ENCODE peak calls at places on chromosomes 1 and 21, in eight cellular contexts. O is NT2/D1, U is NCI-H1105 treated with DMSO at 0.1 percent for 48 hours, R is heart right ventricle, E is NCI-H446 treated with DMSO at 0.1 percent for 48 hours, L is Daoy, A is HT1080, B is A549. X is an unnamed sample.

GRCh38 chr1:44617703-44618029 is 56.6 kb downstream of the TMEM53 start:
- DNase-seq in A (no peak), R (no peak), L (no peak), U (no peak), E (no peak), O (no peak), B (no peak), X (no peak)

GRCh38 chr1:36947384-36947783 is 86.9 kb downstream of the GRIK3 start:
- DNase-seq in A (no peak), O (no peak), L (no peak), E (no peak), U (no peak), B (no peak), R (no peak), X (no peak)

GRCh38 chr1:117838911-117839310 is 90.5 kb downstream of the GDAP2 start:
- DNase-seq in E (no peak), A (peak; percentile 87), U (no peak), R (no peak), L (no peak), B (no peak), O (no peak), X (no peak)

GRCh38 chr1:119808491-119808890 is 2.8 kb downstream of the REG4 start:
- DNase-seq in O (no peak), L (peak; percentile 63), R (no peak), E (no peak), U (no peak), B (no peak), A (peak; percentile 59), X (no peak)

GRCh38 chr1:33348194-33348593 is 27.3 kb upstream of the A3GALT2 start:
- DNase-seq in E (no peak), L (peak; percentile 71), B (no peak), R (no peak), O (no peak), U (no peak), A (peak; percentile 42), X (no peak)

GRCh38 chr1:234990874-234991801 is 137.5 kb downstream of the TOMM20 start:
- DNase-seq in O (no peak), R (no peak), A (no peak), B (no peak), U (no peak), E (no peak), L (no peak), X (no peak)

GRCh38 chr1:2538376-2538775 is 8.3 kb upstream of the HES5 start:
- DNase-seq in B (no peak), A (no peak), O (no peak), R (no peak), L (no peak), U (no peak), E (no peak), X (no peak)

GRCh38 chr1:168483531-168483930 is 60.3 kb downstream of the XCL2 start:
- DNase-seq in L (no peak), O (no peak), A (peak; percentile 15), E (no peak), R (no peak), U (no peak), B (no peak), X (no peak)

GRCh38 chr1:151862604-151863003 is 9.1 kb upstream of the THEM5 start:
- DNase-seq in B (no peak), E (no peak), U (no peak), A (no peak), O (no peak), R (no peak), L (no peak), X (no peak)

GRCh38 chr1:154863702-154864174 is 6.3 kb downstream of the KCNN3 start:
- DNase-seq in O (no peak), B (peak; percentile 72), U (no peak), A (peak; percentile 82), E (no peak), L (peak; percentile 95), R (no peak), X (peak; percentile 38)

GRCh38 chr1:1625404-1625775 is 6.6 kb upstream of the MMP23B start:
- DNase-seq in E (no peak), A (no peak), U (no peak), L (no peak), O (no peak), B (no peak), R (no peak), X (no peak)

GRCh38 chr1:25183126-25183980 is 48.9 kb downstream of the SYF2 start:
- DNase-seq in R (no peak), E (no peak), L (no peak), U (no peak), O (no peak), A (no peak), B (no peak), X (no peak)

GRCh38 chr1:218425647-218426342 is 80.7 kb downstream of the TGFB2 start:
- DNase-seq in L (peak; percentile 21), O (no peak), E (no peak), R (no peak), A (peak; percentile 51), U (no peak), B (peak; percentile 75), X (no peak)

GRCh38 chr1:22680736-22681135 is 27.7 kb downstream of the C1QB start:
- DNase-seq in B (no peak), R (no peak), E (no peak), L (no peak), O (no peak), A (no peak), U (no peak), X (no peak)

GRCh38 chr1:89897347-89898133 is 76.7 kb downstream of the LRRC8D start:
- DNase-seq in U (no peak), A (no peak), O (no peak), E (no peak), B (no peak), R (no peak), L (no peak), X (no peak)

GRCh38 chr1:59354754-59355337 is 58.0 kb downstream of the FGGY start:
- DNase-seq in L (peak; percentile 65), E (peak; percentile 17), B (no peak), O (no peak), R (no peak), A (no peak), U (no peak), X (no peak)

GRCh38 chr1:168261390-168261789 is 19.3 kb upstream of the TBX19 start:
- DNase-seq in E (no peak), R (no peak), O (no peak), U (no peak), B (no peak), L (no peak), A (peak; percentile 63), X (no peak)

GRCh38 chr1:22526098-22526497 is 37.2 kb upstream of the EPHA8 start:
- DNase-seq in E (no peak), R (no peak), L (no peak), B (no peak), A (no peak), U (peak; percentile 38), O (no peak), X (no peak)

GRCh38 chr1:9767964-9768668 is 55.6 kb downstream of the CLSTN1 start:
- DNase-seq in E (no peak), U (no peak), B (peak; percentile 59), O (no peak), L (no peak), R (no peak), A (no peak), X (no peak)

GRCh38 chr1:111054656-111055055 is 85.2 kb downstream of the DRAM2 start:
- DNase-seq in U (no peak), A (no peak), L (no peak), E (no peak), R (no peak), B (no peak), O (no peak), X (no peak)

GRCh38 chr1:10940451-10940804 is 72.0 kb upstream of the TARDBP start:
- DNase-seq in R (no peak), B (no peak), E (no peak), L (no peak), O (no peak), U (no peak), A (no peak), X (no peak)

GRCh38 chr1:193183019-193183643 is 3.3 kb downstream of the B3GALT2 start:
- DNase-seq in E (peak; percentile 56), R (no peak), B (peak; percentile 54), L (peak; percentile 26), U (peak; percentile 65), A (peak; percentile 18), O (peak; percentile 47), X (peak; percentile 64)

GRCh38 chr1:9451086-9451485 is 88.2 kb upstream of the SLC25A33 start:
- DNase-seq in L (no peak), O (no peak), U (no peak), E (no peak), A (no peak), B (no peak), R (no peak), X (no peak)

GRCh38 chr1:69252696-69253095 is 315.0 kb upstream of the LRRC7 start:
- DNase-seq in B (no peak), A (peak; percentile 48), U (no peak), R (no peak), E (no peak), O (no peak), L (no peak), X (no peak)

GRCh38 chr1:239603530-239603929 is 217.2 kb downstream of the CHRM3 start:
- DNase-seq in E (no peak), R (no peak), O (no peak), A (no peak), U (no peak), B (no peak), L (no peak), X (no peak)

GRCh38 chr21:44365251-44365966 is 12.0 kb downstream of the TRPM2 start:
- DNase-seq in L (no peak), A (no peak), O (no peak), R (no peak), B (no peak), U (no peak), E (no peak), X (no peak)

GRCh38 chr1:232012773-232013386 is 386.3 kb downstream of the DISC1 start:
- DNase-seq in B (no peak), L (peak; percentile 69), E (peak; percentile 83), A (peak; percentile 74), U (peak; percentile 65), O (no peak), R (peak; percentile 23), X (no peak)

GRCh38 chr1:91569411-91570104 is 68.9 kb downstream of the CDC7 start:
- DNase-seq in B (peak; percentile 46), E (no peak), O (no peak), L (peak; percentile 96), R (peak; percentile 80), U (no peak), A (peak; percentile 85), X (no peak)

GRCh38 chr1:151639466-151639865 is 27.6 kb downstream of the SNX27 start:
- DNase-seq in B (peak; percentile 51), A (peak; percentile 78), L (peak; percentile 47), R (no peak), O (no peak), E (no peak), U (no peak), X (no peak)

GRCh38 chr1:161133220-161133740 is 813 bp upstream of the DEDD start:
- DNase-seq in B (no peak), L (peak; percentile 12), A (no peak), E (no peak), O (no peak), U (no peak), R (no peak), X (no peak)

GRCh38 chr1:174982971-174983689 is 16.6 kb upstream of the CACYBP start:
- DNase-seq in A (peak; percentile 38), L (peak; percentile 28), R (no peak), O (peak; percentile 43), B (peak; percentile 66), U (peak; percentile 51), E (no peak), X (peak; percentile 39)

GRCh38 chr1:156675715-156676311 is 1.4 kb downstream of the NES start:
- DNase-seq in O (no peak), B (no peak), R (no peak), E (no peak), A (no peak), U (no peak), L (no peak), X (no peak)

GRCh38 chr1:30409476-30410152 is 313.8 kb downstream of the MATN1 start:
- DNase-seq in A (no peak), R (no peak), O (no peak), U (no peak), B (no peak), E (no peak), L (peak; percentile 34), X (no peak)

GRCh38 chr1:224203243-224204016 is 20.4 kb downstream of the DEGS1 start:
- DNase-seq in E (no peak), A (peak; percentile 40), R (peak; percentile 28), B (no peak), U (peak; percentile 21), L (peak; percentile 76), O (no peak), X (no peak)